ENCODE peak calls at places on chromosomes 12 and 14, in five cellular contexts. W is hypothalamus, I is right lobe of liver, D is KG1, S is NCI-H1092. J is an unnamed sample.

GRCh38 chr12:40580346-40580745 is 111.9 kb upstream of the CNTN1 start:
- DNase-seq in W (no peak), D (no peak), I (no peak), S (no peak), J (no peak)

GRCh38 chr14:83071888-83072501 is 1538.3 kb upstream of the SEL1L start:
- DNase-seq in W (no peak), S (no peak), I (no peak), D (no peak), J (no peak)

GRCh38 chr14:54566410-54567223 is at the start of gene SAMD4A:
- DNase-seq in S (peak), D (peak), I (peak), W (peak), J (peak)

GRCh38 chr12:112595415-112595814 is 176.7 kb downstream of the PTPN11 start:
- DNase-seq in D (no peak), W (no peak), S (no peak), I (no peak), J (no peak)

GRCh38 chr14:51310453-51311074 is 70.5 kb downstream of the TMX1 start:
- DNase-seq in D (no peak), W (no peak), S (peak), I (no peak), J (peak)

GRCh38 chr12:124683330-124683662 is 115.9 kb upstream of the NCOR2 start:
- DNase-seq in S (no peak), W (no peak), D (no peak), I (no peak), J (no peak)

GRCh38 chr12:121520119-121520518 is 60.7 kb downstream of the KDM2B start:
- DNase-seq in I (no peak), W (no peak), S (no peak), D (no peak), J (no peak)

GRCh38 chr12:59911516-59911915 is 315.7 kb downstream of the SLC16A7 start:
- DNase-seq in I (no peak), D (no peak), W (no peak), S (no peak), J (no peak)

GRCh38 chr14:104795781-104796681 is 483 bp upstream of the AKT1 start:
- DNase-seq in I (peak), W (no peak), D (no peak), S (no peak), J (peak)

J was measured in AG20443.